ENCODE peak calls at places on chromosomes 2 and 18, in four cellular contexts. One of them, this sample, is unnamed.

GRCh38 chr2:3727397-3728045 is 24.1 kb downstream of the DCDC2C start:
- DNase-seq in activated naive CD4-positive, alpha-beta T cell: no peak
- DNase-seq in Calu3: no peak
- DNase-seq in ovary: no peak
- DNase-seq in this sample: no peak

GRCh38 chr2:179471012-179471411 is 206.4 kb upstream of the SESTD1 start:
- DNase-seq in activated naive CD4-positive, alpha-beta T cell: no peak
- DNase-seq in Calu3: no peak
- DNase-seq in ovary: no peak
- DNase-seq in this sample: no peak

GRCh38 chr2:172953970-172954852 is 121.4 kb upstream of the MAP3K20 start:
- DNase-seq in activated naive CD4-positive, alpha-beta T cell: no peak
- DNase-seq in Calu3: no peak
- DNase-seq in ovary: no peak
- DNase-seq in this sample: no peak

GRCh38 chr2:233714164-233714563 is 1.5 kb downstream of the UGT1A5 start:
- DNase-seq in activated naive CD4-positive, alpha-beta T cell: no peak
- DNase-seq in Calu3: no peak
- DNase-seq in ovary: no peak
- DNase-seq in this sample: no peak

GRCh38 chr18:74623047-74623816 is 25.6 kb downstream of the ZNF407 start:
- DNase-seq in activated naive CD4-positive, alpha-beta T cell: peak
- DNase-seq in Calu3: peak
- DNase-seq in ovary: no peak
- DNase-seq in this sample: no peak

GRCh38 chr2:190277234-190278112 is 42.2 kb downstream of the HIBCH start:
- DNase-seq in activated naive CD4-positive, alpha-beta T cell: no peak
- DNase-seq in Calu3: no peak
- DNase-seq in ovary: no peak
- DNase-seq in this sample: no peak

GRCh38 chr18:74410441-74410992 is 46.6 kb downstream of the DIPK1C start:
- DNase-seq in activated naive CD4-positive, alpha-beta T cell: no peak
- DNase-seq in Calu3: no peak
- DNase-seq in ovary: no peak
- DNase-seq in this sample: no peak

GRCh38 chr2:67616749-67617148 is 219.6 kb downstream of the ETAA1 start:
- DNase-seq in activated naive CD4-positive, alpha-beta T cell: no peak
- DNase-seq in Calu3: no peak
- DNase-seq in ovary: no peak
- DNase-seq in this sample: no peak

GRCh38 chr2:10220045-10220444 is 82.7 kb upstream of the HPCAL1 start:
- DNase-seq in activated naive CD4-positive, alpha-beta T cell: no peak
- DNase-seq in Calu3: no peak
- DNase-seq in ovary: no peak
- DNase-seq in this sample: no peak

GRCh38 chr2:18516112-18516511 is 44.3 kb downstream of the RDH14 start:
- DNase-seq in activated naive CD4-positive, alpha-beta T cell: no peak
- DNase-seq in Calu3: no peak
- DNase-seq in ovary: no peak
- DNase-seq in this sample: no peak

This sample was measured in NCI-H460.